ENCODE peak calls at places on chromosomes 6 and 20, in five cellular contexts. N is mammary epithelial cell, K is SK-N-SH, Y is right lobe of liver, F is fibroblast of lung. I is an unnamed sample.
A peak's percentile ranks its signal among the peaks of the same experiment; 100 is the strongest.

GRCh38 chr6:136225496-136225895 is 24.6 kb downstream of the MTFR2 start:
- DNase-seq in N (peak; percentile 33), K (no peak), Y (peak; percentile 30), F (peak; percentile 12), I (no peak)

GRCh38 chr6:148747493-148748160 is 797 bp downstream of the UST start:
- DNase-seq in N (peak; percentile 68), K (peak; percentile 15), Y (peak; percentile 43), F (peak; percentile 45), I (no peak)

GRCh38 chr20:56573989-56574388 is 40.9 kb downstream of the FAM209B start:
- DNase-seq in N (no peak), K (no peak), Y (no peak), F (no peak), I (no peak)

GRCh38 chr6:6780231-6780630 is 191.7 kb downstream of the LY86 start:
- DNase-seq in N (no peak), K (no peak), Y (no peak), F (no peak), I (no peak)

GRCh38 chr6:10395946-10396577 is 18.8 kb downstream of the TFAP2A start:
- DNase-seq in N (no peak), K (no peak), Y (no peak), F (no peak), I (no peak)

GRCh38 chr6:149049230-149049629 is 268.3 kb upstream of the TAB2 start:
- DNase-seq in N (peak; percentile 19), K (no peak), Y (no peak), F (peak; percentile 44), I (no peak)

GRCh38 chr6:158464483-158464882 is 95.4 kb upstream of the TMEM181 start:
- DNase-seq in N (no peak), K (no peak), Y (no peak), F (no peak), I (no peak)

GRCh38 chr6:16276991-16277981 is 38.9 kb downstream of the GMPR start:
- DNase-seq in N (peak; percentile 84), K (peak; percentile 33), Y (no peak), F (peak; percentile 94), I (no peak)

GRCh38 chr6:113857565-113858066 is 471 bp downstream of the MARCKS start:
- DNase-seq in N (peak; percentile 10), K (peak; percentile 60), Y (peak; percentile 26), F (no peak), I (no peak)

GRCh38 chr6:158231551-158232444 is 63.6 kb downstream of the GTF2H5 start:
- DNase-seq in N (peak; percentile 60), K (peak; percentile 97), Y (peak; percentile 83), F (peak; percentile 66), I (peak; percentile 12)

GRCh38 chr6:110731196-110731595 is 84.1 kb downstream of the CDK19 start:
- DNase-seq in N (no peak), K (no peak), Y (no peak), F (peak; percentile 51), I (no peak)

GRCh38 chr6:37897321-37897720 is 77.8 kb downstream of the ZFAND3 start:
- DNase-seq in N (peak; percentile 58), K (no peak), Y (no peak), F (peak; percentile 87), I (no peak)

GRCh38 chr6:9224539-9224938 is 789.2 kb upstream of the SLC35B3 start:
- DNase-seq in N (peak; percentile 47), K (no peak), Y (no peak), F (peak; percentile 54), I (no peak)

DNA sequence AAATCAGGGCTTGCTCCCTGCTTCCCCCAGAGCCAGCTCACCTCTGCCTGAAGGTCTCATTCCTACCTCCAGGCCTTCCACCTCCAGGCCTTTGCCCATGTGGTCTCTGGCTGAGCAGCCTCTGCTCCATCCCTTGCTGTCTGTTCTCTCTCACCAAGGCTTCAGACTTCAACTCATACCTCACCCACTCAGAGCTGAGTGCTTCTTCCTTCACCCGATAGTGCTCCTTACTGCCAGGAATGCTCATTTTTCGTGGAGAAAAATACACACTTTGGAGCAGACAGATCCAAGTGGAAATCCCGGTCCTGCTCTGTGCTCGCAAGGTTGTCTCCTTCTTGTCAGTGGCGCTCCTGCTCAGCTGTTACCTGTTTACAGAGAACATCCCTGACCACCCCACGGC is 7.0 kb upstream of the CDH22 start:
- DNase-seq in N (no peak), K (no peak), Y (no peak), F (no peak), I (no peak)
- H3K27me3 ChIP-seq in N (peaks cover 19% of the 10 kb centered on the region), K (peaks cover 49% of the 10 kb centered on the region), Y (peaks cover 14% of the 10 kb centered on the region), F (peaks cover 72% of the 10 kb centered on the region), I (peaks cover 12% of the 10 kb centered on the region)

GRCh38 chr6:28209753-28210535 is 15.1 kb upstream of the ZSCAN9 start:
- DNase-seq in N (no peak), K (no peak), Y (no peak), F (no peak), I (no peak)
- H3K27me3 ChIP-seq in N (no peaks in the 10 kb centered on the region), K (peaks cover 52% of the 10 kb centered on the region), Y (peaks cover 53% of the 10 kb centered on the region), F (peaks cover 22% of the 10 kb centered on the region), I (peaks cover 42% of the 10 kb centered on the region)

GRCh38 chr6:98845201-98846020 is 11.0 kb downstream of the POU3F2 start:
- DNase-seq in N (peak; percentile 58), K (peak; percentile 89), Y (peak; percentile 73), F (peak; percentile 94), I (no peak)
- H3K27me3 ChIP-seq in N (peaks cover 50% of the 10 kb centered on the region), K (no peaks in the 10 kb centered on the region), Y (peaks cover 31% of the 10 kb centered on the region), F (peaks cover 76% of the 10 kb centered on the region), I (peaks cover 61% of the 10 kb centered on the region)

GRCh38 chr20:51432251-51432784 is 110.2 kb downstream of the NFATC2 start:
- DNase-seq in N (no peak), K (no peak), Y (no peak), F (no peak), I (no peak)

GRCh38 chr20:51434556-51435256 is 107.8 kb downstream of the NFATC2 start:
- DNase-seq in N (peak; percentile 76), K (no peak), Y (no peak), F (peak; percentile 75), I (no peak)

GRCh38 chr20:51431321-51431720 is 111.2 kb downstream of the NFATC2 start:
- DNase-seq in N (no peak), K (no peak), Y (no peak), F (no peak), I (no peak)

GRCh38 chr20:51432875-51433274 is 109.6 kb downstream of the NFATC2 start:
- DNase-seq in N (no peak), K (no peak), Y (no peak), F (no peak), I (no peak)

GRCh38 chr20:51434026-51434425 is 108.5 kb downstream of the NFATC2 start:
- DNase-seq in N (no peak), K (no peak), Y (no peak), F (no peak), I (no peak)
- H3K27me3 ChIP-seq in N (no peaks in the 10 kb centered on the region), K (no peaks in the 10 kb centered on the region), Y (no peaks in the 10 kb centered on the region), F (no peaks in the 10 kb centered on the region), I (no peaks in the 10 kb centered on the region)

GRCh38 chr20:63099426-63100267 is 92.9 kb upstream of the BHLHE23 start:
- DNase-seq in N (no peak), K (no peak), Y (peak; percentile 4), F (no peak), I (no peak)
- H3K27me3 ChIP-seq in N (peaks cover 2% of the 10 kb centered on the region), K (peaks cover 19% of the 10 kb centered on the region), Y (no peaks in the 10 kb centered on the region), F (no peaks in the 10 kb centered on the region), I (peaks cover 2% of the 10 kb centered on the region)

I was measured in esophagus squamous epithelium.